ENCODE peak calls at places on chromosomes 3 and 15, in four cellular contexts. Z, C, S and G are unnamed samples.

GRCh38 chr15:57421540-57421939 is 45.2 kb downstream of the CGNL1 start:
- DNase-seq in Z (no peak), C (no peak), S (no peak), G (no peak)

GRCh38 chr15:51448592-51449494 is 107.4 kb downstream of the GLDN start:
- DNase-seq in Z (no peak), C (no peak), S (no peak), G (no peak)

GRCh38 chr3:100810671-100811070 is 101.4 kb downstream of the TFG start:
- DNase-seq in C (no peak), S (peak), Z (no peak), G (peak)

GRCh38 chr3:59185586-59186381 is 136.0 kb upstream of the CFAP20DC start:
- DNase-seq in S (peak), Z (no peak), C (no peak), G (no peak)

GRCh38 chr15:60840306-60840702 is 361.4 kb upstream of the ICE2 start:
- DNase-seq in Z (no peak), C (no peak), S (no peak), G (no peak)

GRCh38 chr15:70451861-70452653 is 311.3 kb downstream of the UACA start:
- DNase-seq in C (no peak), Z (no peak), S (no peak), G (no peak)

GRCh38 chr15:77836116-77836798 is 203.5 kb upstream of the LINGO1 start:
- DNase-seq in Z (no peak), S (no peak), C (no peak), G (no peak)

GRCh38 chr3:111885578-111885977 is 26.5 kb downstream of the PHLDB2 start:
- DNase-seq in Z (no peak), C (no peak), S (no peak), G (no peak)

GRCh38 chr3:119034256-119035013 is at the start of gene IGSF11:
- DNase-seq in S (no peak), Z (peak), C (no peak), G (no peak)

GRCh38 chr3:78633626-78634025 is 1134.2 kb downstream of the ROBO1 start:
- DNase-seq in Z (no peak), S (no peak), C (no peak), G (peak)

GRCh38 chr15:75089781-75090734 is 66.7 kb downstream of the PPCDC start:
- DNase-seq in Z (no peak), S (no peak), C (no peak), G (no peak)

GRCh38 chr3:197753263-197753662 is 3.6 kb downstream of the FYTTD1 start:
- DNase-seq in S (no peak), Z (no peak), C (no peak), G (no peak)

GRCh38 chr3:197750396-197750831 is 731 bp downstream of the FYTTD1 start:
- DNase-seq in Z (peak), S (no peak), C (no peak), G (no peak)

GRCh38 chr3:197750863-197751737 is 1.4 kb downstream of the FYTTD1 start:
- DNase-seq in C (no peak), S (no peak), Z (peak), G (no peak)

GRCh38 chr3:197749601-197750395 is at the start of gene FYTTD1:
- DNase-seq in S (no peak), Z (peak), C (no peak), G (no peak)

DNA sequence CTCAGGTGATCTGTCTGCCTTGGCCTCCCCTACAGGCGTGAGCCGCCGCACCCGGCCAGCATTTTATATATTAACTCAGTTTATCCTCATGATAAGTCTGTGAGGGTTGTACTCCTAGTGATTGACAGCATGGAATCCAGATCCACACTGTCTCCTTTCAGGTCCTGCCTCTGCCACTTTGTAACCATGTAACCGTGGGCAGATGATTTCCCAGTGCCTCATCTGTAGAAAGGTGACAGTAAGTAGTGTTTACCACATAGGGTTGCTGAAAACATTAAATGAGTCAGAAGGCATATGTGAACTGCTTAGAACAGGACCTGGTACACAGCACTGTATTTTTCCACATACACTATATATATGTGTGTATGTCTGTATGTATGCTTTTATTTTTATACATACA is 2.4 kb downstream of the FYTTD1 start:
- DNase-seq in Z (no peak), S (no peak), C (no peak), G (no peak)
- H3K4me3 ChIP-seq in Z (peak), S (no peak), C (peak), G (peak)

GRCh38 chr15:91027677-91028076 is 5.3 kb upstream of the VPS33B start:
- DNase-seq in S (no peak), Z (no peak), C (no peak), G (no peak)

GRCh38 chr15:91031796-91032195 is 9.4 kb upstream of the VPS33B start:
- DNase-seq in Z (no peak), C (no peak), S (no peak), G (no peak)

DNA sequence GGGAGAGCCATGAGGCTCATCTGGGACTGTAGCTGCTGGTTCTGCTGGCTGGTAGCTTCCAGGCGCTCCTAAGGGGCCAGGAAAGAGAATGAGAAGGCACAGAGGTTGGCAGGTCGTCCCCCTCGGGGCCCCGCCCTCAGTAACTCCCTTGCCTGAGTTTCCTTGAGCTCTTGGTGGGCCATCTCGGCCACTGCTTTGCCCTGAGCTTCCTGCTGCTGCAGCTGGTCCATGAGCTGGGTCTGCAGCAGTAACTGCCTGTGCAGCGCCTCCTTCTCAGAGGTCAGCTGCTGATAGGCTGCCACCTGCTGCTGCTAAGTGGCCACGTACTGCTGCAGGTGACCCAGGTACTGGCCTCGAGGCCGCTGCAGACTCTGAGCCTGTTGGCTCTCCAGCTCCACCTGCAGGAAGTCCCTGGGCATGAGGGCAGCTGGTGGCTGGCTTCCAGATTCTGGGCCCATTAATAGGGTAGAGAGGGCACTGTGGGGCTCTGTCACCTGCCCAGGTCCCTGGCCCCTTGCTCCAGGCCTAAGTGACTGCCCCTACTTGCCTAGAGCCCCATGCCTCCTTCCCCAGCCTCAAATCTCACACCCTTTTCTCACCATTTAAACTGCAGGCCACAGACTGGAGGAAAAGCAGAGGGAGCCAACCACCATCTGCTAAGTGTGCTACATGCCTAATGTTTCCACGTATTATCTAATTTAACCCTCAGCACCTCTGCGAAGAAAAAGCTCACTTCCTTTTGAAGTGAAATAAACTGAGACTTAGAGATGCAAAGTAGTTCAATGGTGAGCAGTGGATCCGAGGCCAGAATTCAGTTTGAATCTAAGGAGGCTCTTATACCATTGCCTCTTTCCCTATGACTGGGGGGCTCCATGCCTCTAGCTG is 10.8 kb upstream of the VPS33B start:
- DNase-seq in Z (peak), C (no peak), S (no peak), G (no peak)
- TF ChIP-seq CTCF in Z (peak), C (peak), S (peak), G (peak)

DNA sequence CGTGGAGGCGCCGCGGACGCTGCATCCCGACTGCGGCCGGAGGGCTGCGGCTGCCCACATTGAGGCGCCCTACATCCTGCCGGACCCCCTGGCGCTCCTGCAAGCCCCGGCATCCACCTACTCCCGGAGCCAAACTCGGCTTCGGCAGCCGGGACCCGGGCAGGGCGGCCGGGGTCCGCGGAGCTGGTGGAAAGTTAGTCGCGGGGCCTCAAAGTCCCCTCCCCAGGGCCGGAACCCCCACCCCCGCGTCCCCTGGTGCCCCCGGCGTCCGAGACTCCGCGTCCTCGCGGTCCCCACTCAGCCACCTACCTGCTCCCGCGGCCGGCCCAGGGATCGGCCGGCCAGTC is 281 bp downstream of the MEGF11 start:
- DNase-seq in S (no peak), C (no peak), Z (no peak), G (no peak)
- H3K4me3 ChIP-seq in S (peak), C (peak), Z (peak), G (peak)

GRCh38 chr3:114336122-114336697 is 42.4 kb downstream of the TIGIT start:
- DNase-seq in Z (no peak), S (no peak), C (no peak), G (no peak)
- TF ChIP-seq CTCF in Z (peak), S (peak), C (peak), G (peak)